ENCODE peak calls at places on chromosome 22, in five cellular contexts. E is Panc1; H is progenitor cell of endocrine pancreas; W is glutamatergic neuron; P is CD4-positive, alpha-beta T cell. R is an unnamed sample.

GRCh38 chr22:40973144-40973543 is 22.0 kb downstream of the RBX1 start:
- DNase-seq in E (no peak), H (no peak), W (no peak), P (no peak), R (no peak)

GRCh38 chr22:26524870-26525269 is 12.6 kb upstream of the TFIP11 start:
- DNase-seq in E (no peak), H (no peak), W (no peak), P (no peak), R (no peak)

GRCh38 chr22:26975381-26975780 is 318.0 kb downstream of the MIAT start:
- DNase-seq in E (no peak), H (no peak), W (no peak), P (no peak), R (no peak)

GRCh38 chr22:31970490-31971444 is 26.4 kb downstream of the YWHAH start:
- DNase-seq in E (peak; percentile 36), H (peak; percentile 93), W (peak; percentile 92), P (peak; percentile 85), R (peak; percentile 27)

GRCh38 chr22:41638748-41639147 is 17.7 kb downstream of the XRCC6 start:
- DNase-seq in E (no peak), H (no peak), W (no peak), P (no peak), R (no peak)

GRCh38 chr22:39182478-39183030 is 30.1 kb upstream of the CBX7 start:
- DNase-seq in E (no peak), H (no peak), W (no peak), P (no peak), R (no peak)

GRCh38 chr22:24728790-24729637 is 45.5 kb downstream of the PIWIL3 start:
- DNase-seq in E (no peak), H (no peak), W (no peak), P (no peak), R (peak; percentile 91)

GRCh38 chr22:48794906-48795305 is 1032.8 kb downstream of the BRD1 start:
- DNase-seq in E (no peak), H (no peak), W (no peak), P (no peak), R (no peak)

GRCh38 chr22:33361581-33361980 is 303.4 kb upstream of the SYN3 start:
- DNase-seq in E (no peak), H (no peak), W (no peak), P (no peak), R (no peak)

GRCh38 chr22:27911329-27911728 is 7.7 kb downstream of the PITPNB start:
- DNase-seq in E (no peak), H (no peak), W (no peak), P (no peak), R (no peak)

GRCh38 chr22:46269564-46269963 is 1.8 kb downstream of the TTC38 start:
- DNase-seq in E (no peak), H (no peak), W (no peak), P (no peak), R (no peak)

GRCh38 chr22:43134553-43134952 is 8.6 kb downstream of the MCAT start:
- DNase-seq in E (no peak), H (no peak), W (no peak), P (no peak), R (no peak)

GRCh38 chr22:29765905-29766631 is 739 bp downstream of the ZMAT5 start:
- DNase-seq in E (no peak), H (peak; percentile 14), W (no peak), P (peak; percentile 14), R (peak; percentile 46)

GRCh38 chr22:32852346-32853251 is 51.1 kb downstream of the TIMP3 start:
- DNase-seq in E (no peak), H (no peak), W (peak; percentile 35), P (no peak), R (no peak)

GRCh38 chr22:33896801-33897620 is 23.3 kb downstream of the LARGE1 start:
- DNase-seq in E (no peak), H (no peak), W (no peak), P (no peak), R (no peak)

GRCh38 chr22:39546889-39547586 is 14.5 kb upstream of the RPS19BP1 start:
- DNase-seq in E (no peak), H (no peak), W (no peak), P (no peak), R (no peak)

GRCh38 chr22:41367039-41367679 is 14.6 kb upstream of the TEF start:
- DNase-seq in E (no peak), H (no peak), W (peak; percentile 69), P (no peak), R (no peak)

DNA sequence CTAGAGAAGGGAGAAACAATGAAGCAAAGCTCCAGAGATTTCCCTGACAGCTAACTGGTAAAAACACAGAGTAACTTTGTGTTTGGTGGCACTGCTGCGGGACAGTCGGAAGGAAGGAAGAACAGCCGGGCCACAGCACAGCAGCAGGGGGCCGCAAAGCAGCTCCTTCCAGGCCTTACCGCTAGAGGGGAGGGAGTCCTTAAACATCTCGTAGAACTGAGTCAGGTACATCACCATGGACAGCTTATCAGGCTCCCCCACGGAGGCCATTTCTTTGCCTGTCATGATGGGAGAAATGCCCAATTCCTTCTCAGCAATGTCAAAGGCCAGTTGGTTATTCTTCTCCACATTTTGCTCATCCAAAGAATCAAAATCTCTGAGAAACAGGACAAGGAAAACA is 114.6 kb upstream of the BID start:
- DNase-seq in E (no peak), H (no peak), W (peak; percentile 47), P (no peak), R (no peak)
- TF ChIP-seq CTCF in E (no peak), H (peak; percentile 53), W (peak; percentile 20), P (no peak), R (no peak)

DNA sequence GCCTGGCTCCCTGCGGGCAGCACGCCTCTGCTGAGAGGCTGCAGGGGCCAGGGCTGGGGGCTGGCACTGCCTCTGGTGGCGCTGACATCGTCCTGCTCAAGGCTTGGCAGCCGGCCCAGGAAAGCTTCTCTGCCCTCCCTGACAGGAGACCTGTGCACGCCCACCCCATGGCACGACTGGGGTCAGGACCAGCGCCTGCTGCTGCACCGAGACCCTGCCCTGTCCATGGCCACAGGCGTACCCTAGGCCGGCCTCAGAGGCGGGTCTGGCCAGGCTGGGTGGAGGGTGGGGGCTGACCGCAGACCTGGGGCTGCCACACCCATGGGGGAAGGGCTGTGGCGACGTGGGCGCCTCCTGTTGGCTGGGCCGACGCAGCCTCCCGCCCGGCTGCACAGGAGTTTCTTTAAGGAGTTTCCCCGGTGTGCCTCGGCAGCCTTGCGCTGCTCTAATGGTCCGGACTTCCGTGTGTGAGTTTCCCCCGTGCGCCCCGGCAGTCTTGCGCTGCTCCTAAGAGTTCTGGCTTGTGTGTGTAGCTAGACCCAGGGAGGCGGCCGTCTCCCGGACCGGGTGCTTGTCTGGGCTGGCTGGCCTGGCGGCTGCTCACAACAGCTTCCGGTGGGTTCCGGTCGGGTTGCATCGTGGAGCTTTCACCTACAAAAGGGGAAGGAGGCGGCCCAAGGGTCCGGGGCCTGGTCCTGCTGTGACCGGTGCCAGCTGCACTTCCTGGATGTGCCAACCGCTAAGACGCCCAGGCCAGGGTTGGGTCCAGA is 4.7 kb downstream of the TRABD start:
- DNase-seq in E (no peak), H (no peak), W (no peak), P (peak; percentile 80), R (peak; percentile 53)
- TF ChIP-seq CTCF in E (no peak), H (peak; percentile 30), W (no peak), P (peak; percentile 70), R (peak; percentile 33)

GRCh38 chr22:22558972-22559603 is at the start of gene PRAME:
- DNase-seq in E (peak; percentile 50), H (peak; percentile 60), W (peak; percentile 74), P (peak; percentile 57), R (peak; percentile 91)
- TF ChIP-seq CTCF in E (peak; percentile 91), H (peak; percentile 66), W (peak; percentile 65), P (peak; percentile 65), R (peak; percentile 95)

GRCh38 chr22:47448231-47449035 is 686.0 kb downstream of the TBC1D22A start:
- DNase-seq in E (no peak), H (no peak), W (no peak), P (no peak), R (no peak)

GRCh38 chr22:47449508-47450270 is 687.2 kb downstream of the TBC1D22A start:
- DNase-seq in E (no peak), H (no peak), W (no peak), P (no peak), R (no peak)

GRCh38 chr22:47453049-47453448 is 690.6 kb downstream of the TBC1D22A start:
- DNase-seq in E (no peak), H (no peak), W (no peak), P (no peak), R (no peak)

GRCh38 chr22:47450876-47451475 is 688.5 kb downstream of the TBC1D22A start:
- DNase-seq in E (no peak), H (no peak), W (no peak), P (no peak), R (no peak)

DNA sequence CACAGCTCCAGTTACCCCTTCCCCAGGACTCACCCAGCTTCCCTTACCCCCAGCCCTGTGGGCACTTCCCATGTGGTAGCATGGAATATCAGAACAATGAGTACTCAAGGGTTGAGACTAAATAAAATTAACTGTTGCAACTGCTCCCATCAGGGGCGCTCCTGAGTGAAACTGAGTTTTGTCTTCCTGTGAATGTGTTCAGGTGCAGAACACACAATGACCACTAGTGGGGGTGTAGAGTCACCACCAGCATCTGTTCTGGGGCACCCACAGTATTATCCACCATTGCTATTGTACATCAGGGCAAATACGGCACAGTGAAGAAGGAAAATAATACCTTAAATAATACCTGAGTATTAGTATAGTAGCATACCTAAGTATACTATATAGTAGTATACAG is 689.7 kb downstream of the TBC1D22A start:
- DNase-seq in E (no peak), H (no peak), W (no peak), P (no peak), R (peak; percentile 21)
- TF ChIP-seq CTCF in E (no peak), H (no peak), W (no peak), P (no peak), R (peak; percentile 62)

DNA sequence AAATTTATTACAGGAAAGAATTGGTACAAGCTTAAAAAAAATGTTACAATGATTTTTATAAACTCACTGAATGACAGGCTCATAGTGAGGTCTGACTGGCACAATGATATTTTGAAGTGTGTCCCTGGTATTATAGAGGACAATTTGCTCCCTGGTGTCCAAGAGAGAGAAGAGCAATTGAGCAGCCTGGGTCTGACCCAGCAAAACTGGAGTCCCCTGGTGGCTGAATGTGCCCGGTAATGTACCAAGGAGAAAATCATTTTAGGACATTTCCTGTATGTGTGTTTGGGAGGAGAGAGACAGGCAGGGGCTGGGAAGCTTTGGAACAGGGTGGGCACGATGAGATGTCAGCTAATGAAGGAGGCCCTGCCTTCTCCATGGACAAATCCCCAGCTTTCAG is 125.3 kb downstream of the APOL5 start:
- DNase-seq in E (no peak), H (no peak), W (peak; percentile 48), P (no peak), R (no peak)
- TF ChIP-seq CTCF in E (peak; percentile 77), H (peak; percentile 54), W (peak; percentile 37), P (no peak), R (peak; percentile 18)

GRCh38 chr22:37784829-37785495 is 22.8 kb upstream of the GCAT start:
- DNase-seq in E (no peak), H (no peak), W (no peak), P (no peak), R (no peak)

GRCh38 chr22:37782340-37783168 is 25.2 kb upstream of the GCAT start:
- DNase-seq in E (no peak), H (no peak), W (no peak), P (no peak), R (no peak)

GRCh38 chr22:37777122-37777687 is 30.5 kb upstream of the GCAT start:
- DNase-seq in E (no peak), H (no peak), W (no peak), P (no peak), R (no peak)

GRCh38 chr22:37778370-37779009 is 29.2 kb upstream of the GCAT start:
- DNase-seq in E (no peak), H (no peak), W (no peak), P (no peak), R (no peak)

GRCh38 chr22:37781434-37782059 is 26.2 kb upstream of the GCAT start:
- DNase-seq in E (no peak), H (no peak), W (no peak), P (no peak), R (no peak)
- TF ChIP-seq CTCF in E (no peak), H (peak; percentile 28), W (no peak), P (no peak), R (peak; percentile 16)